ENCODE peak calls at places on chromosomes 2 and 18, in seven cellular contexts. Q is foreskin fibroblast; Z is NCI-H187; H is progenitor cell of endocrine pancreas; I is stimulated activated CD8-positive, alpha-beta memory T cell treated with anti-CD3 and anti-CD28 coated beads, Interleukin-7, amount 100 ng/mL, for 24 hours; E is neural progenitor cell; J is NCI-H1105. M is an unnamed sample.

GRCh38 chr2:205700331-205701132 is 18.2 kb downstream of the NRP2 start:
- DNase-seq in Q (peak), Z (no peak), H (no peak), I (no peak), E (peak), J (no peak), M (no peak)

GRCh38 chr2:35915261-35915660 is 440.3 kb upstream of the CRIM1 start:
- DNase-seq in Q (no peak), Z (no peak), H (no peak), I (no peak), E (no peak), J (no peak), M (no peak)

GRCh38 chr2:171583566-171583965 is 61.3 kb downstream of the CYBRD1 start:
- DNase-seq in Q (no peak), Z (no peak), H (no peak), I (no peak), E (no peak), J (no peak), M (no peak)

GRCh38 chr2:218216336-218216673 is 684 bp upstream of the ARPC2 start:
- DNase-seq in Q (no peak), Z (no peak), H (no peak), I (no peak), E (no peak), J (no peak), M (no peak)

GRCh38 chr18:36274296-36274695 is 23.2 kb upstream of the FHOD3 start:
- DNase-seq in Q (no peak), Z (no peak), H (no peak), I (no peak), E (no peak), J (no peak), M (no peak)

GRCh38 chr2:171726841-171727460 is 39.7 kb downstream of the DYNC1I2 start:
- DNase-seq in Q (peak), Z (no peak), H (no peak), I (no peak), E (no peak), J (no peak), M (no peak)

GRCh38 chr2:70523996-70524965 is 29.3 kb downstream of the TGFA start:
- DNase-seq in Q (peak), Z (no peak), H (no peak), I (no peak), E (no peak), J (no peak), M (no peak)

GRCh38 chr2:18623782-18624181 is 34.4 kb upstream of the NT5C1B start:
- DNase-seq in Q (peak), Z (no peak), H (no peak), I (no peak), E (no peak), J (no peak), M (no peak)

GRCh38 chr2:197710424-197711042 is 5.4 kb downstream of the MARS2 start:
- DNase-seq in Q (no peak), Z (no peak), H (no peak), I (no peak), E (no peak), J (no peak), M (no peak)

M was measured in NCI-H1436 treated with DMSO at 0.1 percent for 48 hours.